ENCODE peak calls at places on chromosome 5, in five cellular contexts. B, P, O, A and Q are unnamed samples.
A peak's percentile ranks its signal among the peaks of the same experiment; 100 is the strongest.

GRCh38 chr5:124156408-124157027 is 589.9 kb downstream of the ZNF608 start:
- DNase-seq in B (peak; percentile 31), P (no peak), O (no peak), A (no peak), Q (no peak)

GRCh38 chr5:16135506-16135905 is 44.1 kb downstream of the MARCHF11 start:
- DNase-seq in B (no peak), P (no peak), O (no peak), A (no peak), Q (no peak)

GRCh38 chr5:168165977-168166376 is 125.5 kb upstream of the WWC1 start:
- DNase-seq in B (no peak), P (no peak), O (no peak), A (no peak), Q (no peak)

GRCh38 chr5:61023131-61023530 is 78.1 kb downstream of the NDUFAF2 start:
- DNase-seq in B (no peak), P (no peak), O (no peak), A (no peak), Q (no peak)

GRCh38 chr5:34001231-34001935 is 6.5 kb downstream of the AMACR start:
- DNase-seq in B (no peak), P (no peak), O (no peak), A (peak; percentile 11), Q (no peak)

GRCh38 chr5:138972230-138972629 is 97.1 kb upstream of the LRRTM2 start:
- DNase-seq in B (no peak), P (no peak), O (no peak), A (no peak), Q (no peak)

GRCh38 chr5:145848854-145849253 is 13.7 kb upstream of the PRELID2 start:
- DNase-seq in B (peak; percentile 67), P (no peak), O (no peak), A (no peak), Q (no peak)

GRCh38 chr5:14220642-14221041 is 77.5 kb downstream of the TRIO start:
- DNase-seq in B (no peak), P (no peak), O (no peak), A (no peak), Q (no peak)

GRCh38 chr5:94396687-94397086 is 221.7 kb downstream of the KIAA0825 start:
- DNase-seq in B (no peak), P (no peak), O (no peak), A (no peak), Q (no peak)

GRCh38 chr5:15844253-15844652 is 335.3 kb downstream of the MARCHF11 start:
- DNase-seq in B (no peak), P (no peak), O (no peak), A (no peak), Q (no peak)

GRCh38 chr5:143243103-143243502 is 160.4 kb downstream of the NR3C1 start:
- DNase-seq in B (no peak), P (no peak), O (no peak), A (no peak), Q (no peak)

GRCh38 chr5:143685416-143685815 is 126.5 kb upstream of the HMHB1 start:
- DNase-seq in B (peak; percentile 32), P (no peak), O (no peak), A (no peak), Q (no peak)

GRCh38 chr5:38666668-38667498 is 110.4 kb upstream of the LIFR start:
- DNase-seq in B (peak; percentile 52), P (peak; percentile 43), O (no peak), A (no peak), Q (peak; percentile 34)

GRCh38 chr5:36801521-36801920 is 75.0 kb upstream of the NIPBL start:
- DNase-seq in B (no peak), P (no peak), O (no peak), A (no peak), Q (no peak)

GRCh38 chr5:159310492-159310891 is 19.8 kb downstream of the IL12B start:
- DNase-seq in B (peak; percentile 13), P (no peak), O (no peak), A (no peak), Q (no peak)

GRCh38 chr5:109370343-109370742 is 39.4 kb downstream of the PJA2 start:
- DNase-seq in B (no peak), P (no peak), O (no peak), A (no peak), Q (no peak)

GRCh38 chr5:127959152-127959764 is 124.3 kb upstream of the SLC12A2 start:
- DNase-seq in B (peak; percentile 92), P (peak; percentile 47), O (peak; percentile 25), A (no peak), Q (peak; percentile 67)

GRCh38 chr5:61322738-61323429 is 9.2 kb upstream of the ZSWIM6 start:
- DNase-seq in B (no peak), P (no peak), O (no peak), A (no peak), Q (no peak)

GRCh38 chr5:163005949-163006348 is 431.4 kb upstream of the CCNG1 start:
- DNase-seq in B (no peak), P (no peak), O (no peak), A (no peak), Q (no peak)

GRCh38 chr5:181217805-181218065 is 5.3 kb upstream of the TRIM41 start:
- DNase-seq in B (no peak), P (no peak), O (no peak), A (no peak), Q (no peak)

GRCh38 chr5:180090769-180091546 is 19.4 kb upstream of the RNF130 start:
- DNase-seq in B (peak; percentile 36), P (no peak), O (no peak), A (no peak), Q (no peak)

GRCh38 chr5:113336975-113337374 is 97.8 kb downstream of the TSSK1B start:
- DNase-seq in B (peak; percentile 62), P (peak; percentile 10), O (no peak), A (no peak), Q (peak; percentile 15)

GRCh38 chr5:11719888-11720481 is 184.3 kb downstream of the CTNND2 start:
- DNase-seq in B (peak; percentile 4), P (no peak), O (no peak), A (peak; percentile 36), Q (no peak)

GRCh38 chr5:53261245-53261644 is 151.7 kb upstream of the MOCS2 start:
- DNase-seq in B (peak; percentile 14), P (no peak), O (no peak), A (no peak), Q (no peak)

GRCh38 chr5:108857905-108858304 is 110.2 kb downstream of the FER start:
- DNase-seq in B (no peak), P (no peak), O (no peak), A (no peak), Q (no peak)

GRCh38 chr5:81147970-81148571 is 85.1 kb upstream of the CKMT2 start:
- DNase-seq in B (no peak), P (no peak), O (no peak), A (no peak), Q (no peak)

GRCh38 chr5:178068293-178068692 is 45.0 kb upstream of the N4BP3 start:
- DNase-seq in B (no peak), P (no peak), O (no peak), A (no peak), Q (no peak)

GRCh38 chr5:179411161-179411841 is 66.0 kb upstream of the ADAMTS2 start:
- DNase-seq in B (no peak), P (no peak), O (no peak), A (no peak), Q (no peak)

GRCh38 chr5:103480246-103480645 is 82.3 kb downstream of the NUDT12 start:
- DNase-seq in B (no peak), P (no peak), O (no peak), A (no peak), Q (no peak)

GRCh38 chr5:158049459-158049858 is 190.5 kb upstream of the CLINT1 start:
- DNase-seq in B (no peak), P (no peak), O (no peak), A (no peak), Q (no peak)

GRCh38 chr5:115246361-115246991 is 16.2 kb downstream of the PGGT1B start:
- DNase-seq in B (no peak), P (peak; percentile 33), O (peak; percentile 27), A (no peak), Q (peak; percentile 32)

GRCh38 chr5:173456751-173457171 is 128.5 kb upstream of the STC2 start:
- DNase-seq in B (peak; percentile 85), P (no peak), O (no peak), A (no peak), Q (no peak)